ENCODE peak calls at places on chromosomes 13 and 19, in seven cellular contexts. L, G, X, Y, C, S and K are unnamed samples.

GRCh38 chr13:38871275-38871674 is 119.4 kb downstream of the STOML3 start:
- DNase-seq in X (no peak), Y (no peak), C (no peak), G (no peak), L (no peak), S (no peak), K (no peak)

GRCh38 chr13:44317752-44318550 is 55.7 kb upstream of the SERP2 start:
- DNase-seq in L (peak; percentile 89), G (peak; percentile 88), C (peak; percentile 72), X (no peak), Y (no peak), S (no peak), K (no peak)

GRCh38 chr19:14089412-14089661 is 1.2 kb downstream of the SAMD1 start:
- DNase-seq in X (no peak), L (peak; percentile 36), G (peak; percentile 29), C (no peak), S (no peak), Y (no peak), K (peak; percentile 68)

GRCh38 chr19:10796653-10797052 is 39.4 kb downstream of the TMED1 start:
- DNase-seq in L (no peak), G (no peak), X (no peak), C (no peak), S (no peak), Y (no peak), K (no peak)

GRCh38 chr13:28684257-28684656 is 25.3 kb downstream of the POMP start:
- DNase-seq in S (no peak), Y (peak; percentile 30), L (no peak), G (no peak), C (no peak), X (no peak), K (peak; percentile 49)

GRCh38 chr19:17765069-17765618 is 13.9 kb downstream of the FCHO1 start:
- DNase-seq in L (no peak), C (no peak), G (no peak), S (peak; percentile 67), Y (no peak), X (no peak), K (no peak)

GRCh38 chr19:1076951-1077350 is 10.0 kb downstream of the ARHGAP45 start:
- DNase-seq in X (no peak), G (no peak), Y (no peak), C (no peak), S (no peak), L (no peak), K (peak; percentile 99)

GRCh38 chr13:99281811-99282263 is 23.7 kb upstream of the GPR18 start:
- DNase-seq in Y (no peak), L (no peak), S (no peak), G (no peak), C (no peak), X (no peak), K (no peak)

GRCh38 chr13:90757127-90757680 is 590.3 kb upstream of the MIR17HG start:
- DNase-seq in X (no peak), Y (no peak), L (no peak), S (no peak), C (no peak), G (no peak), K (no peak)

GRCh38 chr19:41928754-41929535 is 696 bp upstream of the ERFL start:
- DNase-seq in S (no peak), G (no peak), L (no peak), C (no peak), Y (no peak), X (peak; percentile 67), K (peak; percentile 88)

GRCh38 chr13:39600766-39601165 is 2.2 kb downstream of the LHFPL6 start:
- DNase-seq in C (no peak), X (no peak), Y (no peak), S (no peak), L (no peak), G (no peak), K (no peak)

GRCh38 chr13:102443234-102443633 is 41.4 kb upstream of the FGF14 start:
- DNase-seq in C (no peak), S (no peak), X (no peak), G (no peak), L (no peak), Y (no peak), K (no peak)

GRCh38 chr19:17268754-17269153 is 1.5 kb downstream of the BABAM1 start:
- DNase-seq in X (no peak), G (no peak), S (no peak), Y (no peak), L (no peak), C (no peak), K (no peak)

GRCh38 chr13:24323036-24323738 is 13.8 kb downstream of the C1QTNF9 start:
- DNase-seq in X (no peak), L (no peak), G (no peak), S (no peak), Y (no peak), C (no peak), K (no peak)

DNA sequence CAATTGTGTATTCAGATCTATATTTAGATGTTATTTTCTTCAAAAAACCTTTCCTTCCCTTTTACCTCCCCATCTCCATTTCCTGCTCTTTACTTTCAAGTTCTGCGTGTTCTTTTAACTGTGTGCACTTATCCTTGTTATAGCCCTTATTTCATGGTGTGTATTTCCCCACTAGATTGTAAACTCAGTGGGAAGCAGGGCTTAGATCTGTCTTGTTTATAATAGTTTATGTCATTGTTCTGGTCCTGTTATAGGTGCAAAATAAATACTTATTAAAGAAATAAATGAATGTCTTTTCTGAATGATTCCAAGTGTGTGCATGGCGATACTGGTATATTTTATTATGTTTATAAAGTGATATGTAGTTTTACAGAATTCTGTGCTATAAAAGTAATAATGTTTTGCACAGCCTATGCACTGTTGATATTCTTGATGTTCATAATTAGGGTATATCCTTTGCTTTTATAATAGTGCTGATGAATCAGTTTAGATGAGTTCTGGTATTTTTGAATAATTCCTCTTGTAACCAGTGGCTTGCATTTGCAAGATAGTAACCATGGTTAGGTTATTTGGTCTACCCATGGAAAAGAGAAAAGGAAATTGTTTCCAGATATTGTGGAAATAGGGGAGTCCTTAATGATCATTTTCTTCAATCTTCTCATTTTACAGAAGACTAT is 12.1 kb downstream of the NDFIP2 start:
- DNase-seq in G (no peak), Y (no peak), L (no peak), S (no peak), C (no peak), X (no peak), K (no peak)
- H3K4me2 ChIP-seq in G (peak overlapping the region; percentile 73), Y (no peak overlapping the region), L (no peak overlapping the region), S (no peak overlapping the region), C (no peak overlapping the region), X (no peak overlapping the region), K (no peak overlapping the region)

GRCh38 chr19:35310811-35311465 is 18.0 kb upstream of the CD22 start:
- DNase-seq in Y (no peak), G (no peak), X (peak; percentile 18), C (no peak), S (peak; percentile 49), L (no peak), K (no peak)
- H3K4me2 ChIP-seq in Y (no peak overlapping the region), G (no peak overlapping the region), X (peak overlapping the region; percentile 65), C (no peak overlapping the region), S (peak overlapping the region; percentile 99), L (no peak overlapping the region), K (no peak overlapping the region)

GRCh38 chr13:74674701-74675100 is 540.5 kb upstream of the KLF12 start:
- DNase-seq in X (no peak), Y (no peak), L (no peak), G (no peak), C (no peak), S (no peak), K (no peak)

GRCh38 chr13:74678308-74678958 is 544.2 kb upstream of the KLF12 start:
- DNase-seq in L (no peak), S (no peak), X (no peak), Y (no peak), C (no peak), G (no peak), K (no peak)

GRCh38 chr13:74675185-74675584 is 541.0 kb upstream of the KLF12 start:
- DNase-seq in G (peak; percentile 75), Y (no peak), L (peak; percentile 80), C (peak; percentile 28), X (no peak), S (no peak), K (no peak)
- H3K4me2 ChIP-seq in G (no peak overlapping the region), Y (no peak overlapping the region), L (no peak overlapping the region), C (no peak overlapping the region), X (no peak overlapping the region), S (no peak overlapping the region), K (no peak overlapping the region)

DNA sequence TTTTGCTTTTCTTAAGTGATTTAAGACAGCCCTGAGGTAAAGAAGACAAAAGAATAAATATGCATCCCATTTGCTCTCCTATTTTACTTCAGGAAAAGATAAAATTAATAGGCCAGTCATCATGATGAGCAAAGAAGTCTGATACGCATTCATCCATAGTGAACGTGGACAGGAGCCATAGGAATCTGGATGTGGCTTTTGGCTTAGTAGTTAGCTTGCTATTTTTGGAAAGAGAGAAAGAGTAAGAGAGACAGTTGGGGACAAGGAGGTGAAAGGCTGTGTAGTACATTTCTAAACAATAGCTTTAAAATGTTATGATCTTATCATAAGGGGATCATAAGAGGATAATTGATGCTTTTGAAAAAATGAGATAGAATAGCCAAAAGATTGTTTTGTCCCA is 545.2 kb downstream of the IRS2 start:
- DNase-seq in X (no peak), G (peak; percentile 54), Y (no peak), C (no peak), S (no peak), L (peak; percentile 57), K (no peak)
- H3K4me2 ChIP-seq in X (no peak overlapping the region), G (no peak overlapping the region), Y (no peak overlapping the region), C (no peak overlapping the region), S (no peak overlapping the region), L (no peak overlapping the region), K (no peak overlapping the region)